ENCODE peak calls at places on chromosomes 6 and 20, in nine cellular contexts. M, U, G, Q, F, X, E, I and O are unnamed samples. For H3K9me3, the result is how much of the 10 kb centered on the place peaks cover.

GRCh38 chr20:46979603-46980241 is 85.1 kb downstream of the EYA2 start:
- DNase-seq in G (peak), F (no peak), M (no peak), U (no peak), Q (no peak), I (no peak), E (no peak), X (no peak), O (peak)

GRCh38 chr20:33624399-33624798 is 37.7 kb upstream of the C20orf144 start:
- DNase-seq in U (no peak), G (no peak), F (no peak), I (no peak), E (no peak), X (no peak), Q (no peak), M (no peak), O (no peak)

GRCh38 chr20:53609501-53610445 is 16.1 kb upstream of the ZNF217 start:
- DNase-seq in U (peak), M (no peak), I (peak), X (peak), E (peak), Q (peak), G (peak), F (no peak), O (peak)

GRCh38 chr20:9068896-9069663 is at the start of gene PLCB4:
- DNase-seq in M (peak), F (no peak), X (no peak), E (peak), Q (peak), U (no peak), I (peak), G (peak), O (peak)

GRCh38 chr20:6560978-6561377 is 206.5 kb upstream of the BMP2 start:
- DNase-seq in U (no peak), X (no peak), G (no peak), E (no peak), Q (no peak), M (no peak), F (no peak), I (no peak), O (peak)

GRCh38 chr6:33433560-33434191 is 13.8 kb downstream of the SYNGAP1 start:
- DNase-seq in E (no peak), X (no peak), M (no peak), Q (peak), I (no peak), G (no peak), F (no peak), U (no peak), O (no peak)

GRCh38 chr6:36563237-36563927 is 16.1 kb upstream of the STK38 start:
- DNase-seq in F (no peak), M (no peak), G (no peak), X (no peak), U (no peak), E (no peak), I (no peak), Q (peak), O (no peak)

GRCh38 chr6:125995972-125996580 is 9.7 kb downstream of the TRMT11 start:
- DNase-seq in M (peak), Q (peak), G (peak), E (peak), I (peak), U (peak), F (peak), X (peak), O (peak)

GRCh38 chr20:48458003-48458377 is 369.8 kb downstream of the PREX1 start:
- DNase-seq in Q (no peak), I (no peak), X (no peak), F (no peak), M (no peak), U (no peak), E (no peak), G (no peak), O (no peak)

GRCh38 chr6:4743026-4743425 is 33.2 kb upstream of the CDYL start:
- DNase-seq in G (no peak), I (no peak), M (no peak), U (no peak), Q (no peak), F (no peak), X (no peak), E (no peak), O (no peak)

GRCh38 chr20:15018966-15019365 is 681.6 kb upstream of the FLRT3 start:
- DNase-seq in M (no peak), X (no peak), G (no peak), U (no peak), Q (no peak), E (no peak), I (no peak), F (no peak), O (no peak)

GRCh38 chr20:21099653-21100589 is 6.2 kb downstream of the LINC00237 start:
- DNase-seq in G (no peak), Q (peak), E (peak), F (peak), U (peak), I (peak), X (peak), M (peak), O (peak)

GRCh38 chr6:135088232-135088760 is 33.7 kb upstream of the HBS1L start:
- DNase-seq in I (no peak), F (no peak), M (no peak), E (no peak), G (no peak), X (no peak), Q (no peak), U (no peak), O (no peak)

GRCh38 chr6:135938588-135939215 is 87.2 kb downstream of the PDE7B start:
- DNase-seq in U (no peak), M (no peak), E (no peak), I (no peak), Q (peak), G (no peak), X (no peak), F (peak), O (no peak)

GRCh38 chr6:139349464-139350020 is 24.9 kb downstream of the CITED2 start:
- DNase-seq in X (no peak), M (no peak), G (no peak), U (no peak), I (no peak), F (no peak), E (no peak), Q (no peak), O (no peak)

GRCh38 chr20:45387274-45387673 is 9.1 kb upstream of the TP53TG5 start:
- DNase-seq in Q (no peak), G (no peak), M (no peak), U (no peak), F (no peak), E (no peak), I (no peak), X (no peak), O (no peak)

GRCh38 chr6:87436435-87436834 is 28.7 kb downstream of the CFAP206 start:
- DNase-seq in I (peak), X (peak), M (peak), E (no peak), F (peak), Q (peak), G (peak), U (no peak), O (peak)

GRCh38 chr20:16290358-16290757 is 282.9 kb downstream of the KIF16B start:
- DNase-seq in U (no peak), E (no peak), I (no peak), F (no peak), Q (no peak), X (no peak), M (no peak), G (no peak), O (peak)

GRCh38 chr6:109236140-109237081 is 141.1 kb downstream of the CEP57L1 start:
- DNase-seq in I (peak), F (peak), M (peak), E (peak), X (no peak), G (no peak), Q (no peak), U (no peak), O (peak)

GRCh38 chr6:35258858-35259193 is 709 bp upstream of the ZNF76 start:
- DNase-seq in F (peak), Q (peak), I (no peak), X (no peak), M (no peak), G (no peak), E (peak), U (no peak), O (no peak)

GRCh38 chr6:145096846-145097245 is 638.5 kb downstream of the EPM2A start:
- DNase-seq in Q (no peak), M (no peak), F (no peak), I (no peak), X (no peak), G (no peak), U (no peak), E (no peak), O (no peak)

GRCh38 chr20:6295026-6295425 is 172.2 kb upstream of the FERMT1 start:
- DNase-seq in I (no peak), M (no peak), X (no peak), Q (no peak), G (no peak), E (no peak), U (no peak), F (no peak), O (no peak)

GRCh38 chr6:159252955-159253508 is 83.8 kb downstream of the FNDC1 start:
- DNase-seq in U (no peak), Q (peak), I (no peak), F (peak), E (no peak), G (peak), X (no peak), M (no peak), O (peak)

GRCh38 chr20:8454137-8454712 is 322.2 kb downstream of the PLCB1 start:
- DNase-seq in Q (peak), X (no peak), U (no peak), G (peak), F (peak), M (no peak), I (no peak), E (no peak), O (no peak)

GRCh38 chr6:2396292-2396691 is 150.9 kb upstream of the GMDS start:
- DNase-seq in M (no peak), I (no peak), E (no peak), Q (no peak), U (no peak), F (no peak), X (no peak), G (no peak), O (no peak)

GRCh38 chr6:29967379-29968010 is 25.2 kb downstream of the HLA-A start:
- DNase-seq in Q (no peak), G (no peak), X (no peak), M (peak), F (peak), U (no peak), I (peak), E (no peak), O (peak)

GRCh38 chr6:12262236-12263061 is 27.7 kb upstream of the EDN1 start:
- DNase-seq in E (no peak), M (no peak), G (no peak), X (no peak), Q (no peak), U (no peak), F (no peak), I (peak), O (peak)

GRCh38 chr6:50706575-50706974 is 6.8 kb upstream of the TFAP2D start:
- DNase-seq in I (no peak), X (no peak), G (no peak), U (no peak), E (no peak), F (no peak), M (no peak), Q (no peak), O (no peak)

GRCh38 chr6:43095939-43096338 is 19.8 kb downstream of the PTK7 start:
- DNase-seq in Q (no peak), I (no peak), U (no peak), E (no peak), X (no peak), F (no peak), M (no peak), G (no peak), O (no peak)

GRCh38 chr20:14235355-14235754 is 102.1 kb downstream of the FLRT3 start:
- DNase-seq in G (no peak), Q (peak), M (no peak), F (no peak), X (no peak), U (no peak), E (no peak), I (no peak), O (no peak)

GRCh38 chr20:37240337-37241055 is 21.1 kb downstream of the GHRH start:
- DNase-seq in G (no peak), I (no peak), F (no peak), X (no peak), M (no peak), Q (no peak), E (no peak), U (no peak), O (peak)

GRCh38 chr6:47483853-47484546 is 6.4 kb downstream of the CD2AP start:
- DNase-seq in M (no peak), I (no peak), E (no peak), Q (peak), X (no peak), U (no peak), F (no peak), G (no peak), O (no peak)

GRCh38 chr6:87922947-87923330 is 124.7 kb upstream of the SPACA1 start:
- DNase-seq in Q (no peak), M (no peak), U (no peak), E (no peak), F (peak), G (no peak), I (no peak), X (no peak), O (no peak)

GRCh38 chr6:151101116-151101810 is 138.5 kb upstream of the AKAP12 start:
- DNase-seq in G (no peak), U (no peak), M (no peak), Q (no peak), E (no peak), X (no peak), I (no peak), F (no peak), O (no peak)

GRCh38 chr6:27814665-27815424 is 97.4 kb downstream of the OR2B2 start:
- DNase-seq in M (peak), G (no peak), Q (peak), F (no peak), E (no peak), U (peak), I (peak), X (peak), O (peak)

GRCh38 chr6:16163535-16164300 is 34.8 kb downstream of the MYLIP start:
- DNase-seq in F (no peak), G (no peak), M (no peak), U (no peak), Q (no peak), E (no peak), I (no peak), X (no peak), O (no peak)

GRCh38 chr6:73774311-73774766 is 78.3 kb downstream of the CD109 start:
- DNase-seq in F (no peak), G (no peak), E (no peak), M (no peak), X (no peak), Q (peak), U (no peak), I (peak), O (no peak)

GRCh38 chr6:2797564-2798014 is 32.4 kb downstream of the WRNIP1 start:
- DNase-seq in Q (no peak), E (no peak), X (no peak), I (no peak), G (no peak), F (no peak), U (no peak), M (peak), O (peak)

DNA sequence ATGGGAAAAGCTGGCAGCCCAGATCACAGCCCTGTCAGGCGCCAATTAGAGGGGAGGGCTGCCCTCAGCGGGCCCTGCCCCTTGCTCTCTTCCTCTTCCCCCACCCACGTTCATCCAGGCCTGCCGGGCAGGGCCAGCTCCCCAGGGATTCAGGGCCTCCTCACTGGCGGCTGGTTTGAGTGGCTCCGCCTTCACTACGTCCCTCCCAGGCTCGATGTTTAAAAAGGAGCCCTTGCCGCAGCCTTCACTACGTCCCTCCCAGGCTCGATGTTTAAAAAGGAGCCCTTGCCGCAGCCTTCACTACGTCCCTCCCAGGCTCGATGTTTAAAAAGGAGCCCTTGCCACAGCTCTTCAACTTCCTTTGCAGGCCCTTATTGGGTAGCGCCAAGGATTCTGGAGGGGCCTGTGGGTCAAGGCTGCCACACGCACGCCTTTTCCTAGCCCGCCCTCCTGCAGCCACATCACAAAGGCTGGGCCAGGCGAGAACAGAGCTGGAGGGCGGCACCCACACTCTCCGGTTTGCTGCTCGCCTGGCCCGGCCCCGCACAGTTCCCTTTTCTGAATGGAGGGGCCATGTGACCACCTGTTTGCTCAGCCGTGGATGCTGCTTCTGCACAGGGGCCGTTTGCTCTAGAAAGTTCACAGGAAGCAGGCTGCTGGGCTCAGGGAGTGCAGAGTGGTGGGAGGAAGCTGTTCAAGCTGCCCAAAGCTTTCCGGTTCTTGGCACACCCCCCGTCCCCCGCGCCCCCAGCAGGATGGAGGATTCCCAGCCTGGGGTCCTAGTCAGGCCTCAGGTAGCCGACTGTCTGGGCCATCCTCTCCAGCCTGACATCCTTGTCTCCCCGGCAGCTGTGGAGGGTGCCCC is 1.6 kb downstream of the SLC17A9 start:
- DNase-seq in G (peak), E (peak), X (peak), M (no peak), F (peak), I (peak), Q (peak), U (peak), O (no peak)
- H3K4me3 ChIP-seq in G (no peak), E (peak), X (peak), M (no peak), F (peak), I (peak), Q (no peak), U (peak), O (peak)

DNA sequence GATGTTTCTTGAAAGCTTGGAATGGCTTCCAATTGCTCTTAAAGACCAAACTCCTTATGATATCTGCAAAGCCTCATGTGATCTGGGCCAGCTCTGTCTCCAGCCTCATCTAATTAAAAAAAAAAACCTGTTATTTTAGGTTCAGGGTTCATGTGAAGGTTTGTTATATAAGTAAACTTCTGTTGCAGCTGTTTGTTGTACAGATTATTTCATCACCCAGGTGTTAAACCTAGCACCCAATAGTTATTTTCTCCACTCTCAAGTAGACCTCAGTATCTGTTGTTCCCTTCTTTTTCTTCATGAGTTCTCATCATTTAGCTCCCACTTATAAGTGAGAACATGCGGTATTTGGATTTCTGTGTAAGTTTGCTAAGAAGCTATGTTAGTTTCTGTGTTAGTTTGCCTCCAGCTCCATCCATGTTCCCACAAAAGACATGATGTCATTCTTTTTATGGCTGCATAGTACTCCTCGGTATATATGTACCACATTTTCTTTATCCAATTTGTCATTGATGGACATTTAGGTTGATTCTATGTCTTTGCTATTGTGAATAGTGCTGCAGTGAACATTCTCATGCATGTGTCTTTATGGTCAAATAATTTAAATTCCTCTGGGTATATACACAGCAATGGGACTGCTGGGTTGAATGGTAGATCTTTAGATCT is 30.2 kb upstream of the TFB1M start:
- DNase-seq in M (no peak), Q (no peak), X (no peak), E (no peak), I (no peak), G (no peak), U (no peak), F (no peak), O (no peak)
- H3K9me3 ChIP-seq in M (under half), Q (under half), X (under half), E (under half), I (under half), G (under half), U (under half), F (under half), O (under half)

GRCh38 chr20:19888269-19888669 is 128.9 kb upstream of the NAA20 start:
- DNase-seq in G (no peak), I (peak), Q (no peak), F (peak), E (no peak), U (no peak), M (no peak), X (no peak), O (no peak)
- H3K4me3 ChIP-seq in G (no peak), I (peak), Q (peak), F (no peak), E (peak), U (no peak), M (no peak), X (no peak), O (no peak)

GRCh38 chr6:137303436-137303835 is 84.3 kb upstream of the IFNGR1 start:
- DNase-seq in X (no peak), U (no peak), Q (peak), E (no peak), G (no peak), M (no peak), I (no peak), F (no peak), O (no peak)

GRCh38 chr6:137307163-137307851 is 88.1 kb upstream of the IFNGR1 start:
- DNase-seq in M (no peak), G (no peak), X (no peak), U (no peak), I (no peak), E (no peak), F (peak), Q (no peak), O (no peak)

GRCh38 chr6:137309078-137309762 is 90.0 kb upstream of the IFNGR1 start:
- DNase-seq in Q (peak), F (no peak), U (peak), I (peak), G (peak), E (peak), X (no peak), M (peak), O (no peak)

DNA sequence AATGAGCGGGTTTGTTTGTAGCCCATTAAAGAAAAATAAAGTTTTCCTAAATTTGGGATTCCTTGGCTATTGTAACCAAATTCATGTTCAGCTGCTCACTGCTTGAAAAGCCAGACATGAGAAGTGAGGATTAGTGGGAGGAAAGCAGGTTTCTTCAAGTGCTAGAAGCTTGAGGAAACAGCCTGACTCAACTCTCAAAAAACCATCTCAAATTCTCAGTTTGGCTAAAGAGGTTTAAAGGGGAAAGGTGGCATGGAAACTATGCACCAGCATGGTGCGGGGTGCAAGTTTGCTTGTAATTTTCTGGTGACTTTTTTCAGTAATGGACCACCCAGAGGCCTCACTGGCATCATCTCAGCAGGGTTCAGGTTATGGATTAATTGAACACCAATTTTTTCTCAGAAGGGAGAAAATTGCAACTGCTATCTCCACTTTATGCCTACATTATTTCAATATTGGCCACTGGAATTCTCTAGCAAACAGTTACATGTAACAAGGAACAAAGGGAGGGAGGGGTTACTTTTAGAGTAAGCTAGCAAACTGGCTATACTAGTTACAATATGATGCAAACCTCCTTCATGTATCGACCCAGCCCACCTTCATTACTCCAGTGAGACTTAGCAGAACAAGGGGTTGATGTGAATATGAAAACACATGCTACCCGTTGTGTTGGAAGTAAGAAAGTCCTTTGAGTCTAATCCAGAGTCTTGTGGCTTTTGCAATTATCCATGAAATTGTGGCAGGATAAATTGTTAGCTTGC is 85.0 kb upstream of the IFNGR1 start:
- DNase-seq in E (no peak), U (no peak), M (no peak), I (no peak), G (no peak), F (no peak), Q (no peak), X (no peak), O (no peak)
- H3K9me3 ChIP-seq in E (under half), U (under half), M (under half), I (under half), G (under half), F (under half), Q (under half), X (under half), O (under half)

GRCh38 chr6:75489025-75489424 is 4.6 kb downstream of the FILIP1 start:
- DNase-seq in X (no peak), I (no peak), M (no peak), Q (peak), E (no peak), G (no peak), F (no peak), U (no peak), O (no peak)
- H3K4me3 ChIP-seq in X (no peak), I (no peak), M (no peak), Q (no peak), E (peak), G (no peak), F (no peak), U (no peak), O (no peak)

GRCh38 chr6:88953550-88954386 is 9.7 kb downstream of the RNGTT start:
- DNase-seq in X (no peak), G (no peak), I (no peak), E (no peak), M (no peak), Q (no peak), F (no peak), U (no peak), O (no peak)
- H3K9me3 ChIP-seq in X (under half), G (under half), I (under half), E (under half), M (under half), Q (under half), F (under half), U (under half), O (under half)